ENCODE peak calls at places on chromosome 13, in eight cellular contexts. J, M, O, D, G, R, C and T are unnamed samples.

GRCh38 chr13:41411536-41411935 is 45.8 kb upstream of the RGCC start:
- DNase-seq in R (peak), J (no peak), G (no peak), M (no peak), O (peak), C (no peak), D (no peak), T (peak)

GRCh38 chr13:57629821-57630235 is 1.7 kb upstream of the PCDH17 start:
- DNase-seq in M (peak), D (peak), G (peak), J (peak), C (no peak), R (no peak), O (peak), T (peak)

GRCh38 chr13:59094149-59094548 is 1069.6 kb downstream of the DIAPH3 start:
- DNase-seq in O (no peak), J (no peak), R (no peak), G (no peak), M (no peak), C (no peak), D (no peak), T (no peak)

GRCh38 chr13:51767100-51767499 is 36.9 kb downstream of the DHRS12 start:
- DNase-seq in J (no peak), R (no peak), C (no peak), G (no peak), O (no peak), D (no peak), M (no peak), T (no peak)

GRCh38 chr13:26558074-26558805 is 757 bp downstream of the WASF3 start:
- DNase-seq in J (peak), G (peak), D (no peak), M (peak), R (no peak), C (no peak), O (peak), T (peak)

GRCh38 chr13:21657538-21657937 is 13.3 kb upstream of the FGF9 start:
- DNase-seq in R (peak), C (no peak), O (peak), J (no peak), G (no peak), D (no peak), M (no peak), T (peak)

GRCh38 chr13:91504216-91504615 is 105.8 kb downstream of the GPC5 start:
- DNase-seq in D (no peak), J (no peak), G (no peak), O (no peak), M (no peak), R (no peak), C (no peak), T (no peak)

GRCh38 chr13:95083758-95084157 is 217.5 kb downstream of the ABCC4 start:
- DNase-seq in R (peak), M (no peak), C (peak), J (no peak), D (no peak), O (peak), G (no peak), T (peak)

GRCh38 chr13:100954430-100955361 is 280.1 kb upstream of the TMTC4 start:
- DNase-seq in G (no peak), M (no peak), J (no peak), R (no peak), C (no peak), O (no peak), D (no peak), T (peak)

GRCh38 chr13:103187621-103188020 is 121.4 kb upstream of the SLC10A2 start:
- DNase-seq in C (no peak), G (no peak), O (no peak), J (no peak), R (no peak), D (no peak), M (no peak), T (no peak)

GRCh38 chr13:40528881-40529280 is 137.6 kb downstream of the FOXO1 start:
- DNase-seq in M (no peak), J (no peak), G (no peak), C (no peak), O (no peak), D (no peak), R (no peak), T (no peak)

GRCh38 chr13:78241278-78241919 is 322.8 kb upstream of the EDNRB start:
- DNase-seq in J (no peak), M (peak), O (peak), G (peak), R (peak), C (no peak), D (no peak), T (peak)

GRCh38 chr13:27461940-27462584 is 11.7 kb upstream of the MTIF3 start:
- DNase-seq in J (no peak), M (no peak), C (no peak), O (peak), R (no peak), D (no peak), G (no peak), T (no peak)

GRCh38 chr13:99542788-99543406 is 41.6 kb downstream of the TM9SF2 start:
- DNase-seq in G (no peak), M (no peak), D (no peak), C (no peak), J (no peak), O (no peak), R (no peak), T (no peak)

GRCh38 chr13:99926014-99926731 is 45.4 kb downstream of the ZIC5 start:
- DNase-seq in G (no peak), D (peak), M (peak), J (no peak), R (no peak), O (peak), C (no peak), T (peak)

GRCh38 chr13:35923347-35923746 is 207.8 kb downstream of the DCLK1 start:
- DNase-seq in J (no peak), G (no peak), M (no peak), R (no peak), O (peak), D (no peak), C (no peak), T (peak)

GRCh38 chr13:48131481-48131992 is 36.6 kb upstream of the MED4 start:
- DNase-seq in O (no peak), R (no peak), C (no peak), M (no peak), G (no peak), J (no peak), D (no peak), T (no peak)

GRCh38 chr13:87172166-87172825 is 498.9 kb upstream of the SLITRK5 start:
- DNase-seq in O (no peak), R (no peak), C (peak), D (no peak), M (no peak), G (no peak), J (no peak), T (no peak)

GRCh38 chr13:49759503-49759902 is 33.0 kb downstream of the KPNA3 start:
- DNase-seq in G (no peak), O (peak), R (no peak), D (no peak), J (no peak), C (no peak), M (no peak), T (peak)

GRCh38 chr13:26213345-26213744 is 8.8 kb downstream of the RNF6 start:
- DNase-seq in O (no peak), C (no peak), R (no peak), J (no peak), D (no peak), M (no peak), G (no peak), T (no peak)

GRCh38 chr13:24162604-24163003 is 2.1 kb downstream of the SPATA13 start:
- DNase-seq in D (no peak), C (no peak), G (no peak), M (no peak), O (no peak), R (no peak), J (no peak), T (no peak)

GRCh38 chr13:24161010-24161775 is 673 bp downstream of the SPATA13 start:
- DNase-seq in J (peak), M (peak), C (no peak), O (no peak), D (peak), G (peak), R (no peak), T (no peak)

GRCh38 chr13:24159362-24159761 is 1.2 kb upstream of the SPATA13 start:
- DNase-seq in D (no peak), R (no peak), O (no peak), C (no peak), M (no peak), G (no peak), J (no peak), T (no peak)

GRCh38 chr13:24159921-24160324 is 597 bp upstream of the SPATA13 start:
- DNase-seq in R (no peak), G (peak), M (no peak), O (no peak), C (peak), D (no peak), J (no peak), T (no peak)

GRCh38 chr13:24161980-24162517 is 1.5 kb downstream of the SPATA13 start:
- DNase-seq in J (no peak), G (no peak), C (no peak), D (peak), M (peak), R (no peak), O (no peak), T (no peak)
- H3K4me3 ChIP-seq in J (peak), G (peak), C (peak), D (peak), M (peak), R (peak), O (peak), T (peak)

DNA sequence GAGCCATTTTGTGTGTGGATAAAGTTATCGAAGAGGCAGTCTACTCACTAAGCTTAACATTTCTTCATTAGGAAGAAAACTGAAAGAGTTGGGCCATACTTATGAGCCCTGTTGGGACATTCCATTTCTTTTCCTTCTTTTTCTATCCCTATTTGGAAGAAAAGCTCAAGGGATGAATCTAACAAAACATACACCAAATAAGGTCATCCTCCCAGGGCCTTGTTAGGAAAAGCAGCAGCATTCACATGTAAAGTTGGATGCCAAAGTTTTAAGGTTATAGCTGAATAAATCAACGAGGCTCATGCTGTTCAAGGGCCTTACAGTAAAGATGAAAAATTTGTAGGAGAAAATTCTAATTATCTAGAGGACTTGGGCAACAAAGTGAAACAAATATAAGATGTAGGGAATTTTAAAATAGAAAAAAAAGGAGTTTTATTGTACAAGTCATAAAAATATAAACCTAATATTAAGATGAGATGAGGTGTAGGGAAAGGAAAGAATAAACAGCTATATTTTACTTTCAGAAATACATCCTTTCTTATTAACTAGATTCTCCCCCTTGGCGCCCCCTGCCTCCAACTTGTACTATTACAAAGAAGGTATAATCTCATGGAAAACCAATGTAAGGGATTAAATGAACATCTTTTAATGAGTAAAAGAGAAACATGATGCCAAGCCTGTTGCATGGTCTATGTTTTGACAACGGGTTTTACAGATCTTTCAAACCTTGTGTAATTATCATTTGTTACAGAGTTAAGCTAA is 160.4 kb downstream of the PCDH20 start:
- DNase-seq in G (peak), R (no peak), M (no peak), D (no peak), C (no peak), O (no peak), J (no peak), T (no peak)
- TF ChIP-seq CTCF in G (peak), R (no peak), M (no peak), D (no peak), C (peak), O (no peak), J (no peak), T (no peak)

DNA sequence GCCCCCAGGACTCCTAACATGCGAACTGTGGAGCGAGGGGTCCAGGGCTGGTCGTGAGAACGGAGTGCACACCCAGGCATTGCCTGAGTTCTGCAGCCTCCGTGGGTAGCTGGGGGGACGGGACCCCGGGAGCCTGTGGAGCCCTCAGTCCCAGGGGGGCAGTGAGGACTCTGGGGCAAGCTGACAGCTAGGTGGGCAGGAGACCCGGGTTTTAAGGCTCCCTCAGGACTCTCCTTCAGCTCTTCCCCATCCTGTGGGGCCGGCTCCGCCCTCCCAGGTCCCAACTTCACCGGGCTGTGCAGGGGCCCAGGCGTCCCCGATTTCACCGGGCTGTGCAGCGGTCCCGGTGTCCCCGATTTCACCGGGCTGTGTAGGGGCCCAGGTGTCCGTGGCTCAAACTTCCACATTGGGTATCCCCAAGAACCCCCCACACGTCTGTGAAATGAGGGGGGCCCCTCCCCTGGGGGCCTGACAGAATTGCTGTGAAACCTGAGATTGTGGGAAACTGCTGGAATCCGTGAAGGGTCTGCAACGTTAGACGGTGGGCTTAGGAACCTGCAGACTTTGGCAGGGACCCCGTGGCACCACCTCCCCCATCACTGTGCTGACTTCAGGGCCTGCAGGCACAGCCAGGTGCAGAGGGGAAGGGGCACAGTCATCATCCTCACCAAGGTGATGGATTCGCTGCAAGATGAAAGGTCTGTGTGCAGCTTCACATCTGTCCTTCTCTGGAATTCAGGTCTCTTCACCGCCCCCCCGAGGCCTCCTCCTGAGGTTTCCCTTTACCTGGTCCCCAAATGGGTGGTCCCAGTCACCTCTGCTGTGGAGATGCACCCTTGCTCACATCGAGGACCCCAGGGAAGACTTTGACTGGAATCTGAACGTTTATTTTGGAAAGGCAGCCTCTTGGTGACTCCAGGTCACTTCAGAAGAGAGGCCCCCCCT is 73.2 kb upstream of the MCF2L start:
- DNase-seq in C (no peak), M (no peak), O (no peak), G (no peak), J (no peak), D (no peak), R (no peak), T (no peak)
- H3K4me3 ChIP-seq in C (peak), M (no peak), O (no peak), G (no peak), J (no peak), D (no peak), R (no peak), T (no peak)

GRCh38 chr13:89554801-89555200 is 1792.7 kb upstream of the MIR17HG start:
- DNase-seq in J (no peak), C (no peak), R (no peak), M (no peak), D (no peak), G (no peak), O (no peak), T (no peak)
- TF ChIP-seq CTCF in J (no peak), C (no peak), R (no peak), M (no peak), D (no peak), G (no peak), O (no peak), T (no peak)

DNA sequence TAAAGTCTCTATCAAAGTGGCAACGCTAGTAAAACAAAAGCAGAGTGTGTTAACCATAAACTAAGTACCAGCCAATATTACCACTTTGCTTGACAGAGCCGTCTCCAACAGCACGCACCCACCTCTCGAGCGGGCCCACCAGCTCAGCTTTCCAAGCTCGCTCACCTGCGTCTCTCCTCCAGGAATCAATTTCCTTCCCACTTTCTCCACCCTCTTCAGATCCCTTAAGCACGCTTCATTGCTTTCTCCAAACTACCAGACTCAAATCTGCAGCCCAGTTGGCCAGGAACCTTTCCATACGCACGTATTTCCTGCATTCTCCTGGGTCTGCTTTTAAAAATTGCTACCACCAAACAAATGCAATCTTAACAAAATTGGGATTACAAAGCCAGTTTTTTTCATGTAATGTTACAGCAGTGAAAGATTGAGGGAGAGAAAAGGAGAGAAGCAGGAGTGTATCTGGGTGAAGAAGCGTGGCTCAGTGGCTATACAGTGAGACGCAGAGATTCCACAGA is 1.5 kb downstream of the ENOX1 start:
- DNase-seq in G (no peak), J (no peak), R (no peak), M (no peak), O (no peak), C (no peak), D (no peak), T (no peak)
- H3K4me3 ChIP-seq in G (peak), J (peak), R (peak), M (peak), O (peak), C (peak), D (peak), T (peak)

GRCh38 chr13:84366484-84366883 is 484.2 kb upstream of the SLITRK1 start:
- DNase-seq in J (no peak), M (no peak), R (no peak), G (no peak), O (peak), D (no peak), C (no peak), T (peak)
- TF ChIP-seq CTCF in J (no peak), M (no peak), R (no peak), G (no peak), O (no peak), D (no peak), C (no peak), T (no peak)

GRCh38 chr13:98214008-98214643 is 37.1 kb upstream of the RNF113B start:
- DNase-seq in M (no peak), C (no peak), G (no peak), D (no peak), R (peak), J (peak), O (peak), T (peak)

GRCh38 chr13:98216711-98217110 is 39.6 kb upstream of the RNF113B start:
- DNase-seq in O (no peak), R (no peak), M (no peak), D (no peak), C (no peak), G (no peak), J (no peak), T (no peak)

GRCh38 chr13:98216135-98216565 is 39.1 kb upstream of the RNF113B start:
- DNase-seq in D (peak), G (no peak), O (peak), M (no peak), R (peak), J (peak), C (no peak), T (peak)

GRCh38 chr13:98214707-98215106 is 37.6 kb upstream of the RNF113B start:
- DNase-seq in C (no peak), R (no peak), M (peak), O (no peak), D (peak), G (no peak), J (no peak), T (no peak)

DNA sequence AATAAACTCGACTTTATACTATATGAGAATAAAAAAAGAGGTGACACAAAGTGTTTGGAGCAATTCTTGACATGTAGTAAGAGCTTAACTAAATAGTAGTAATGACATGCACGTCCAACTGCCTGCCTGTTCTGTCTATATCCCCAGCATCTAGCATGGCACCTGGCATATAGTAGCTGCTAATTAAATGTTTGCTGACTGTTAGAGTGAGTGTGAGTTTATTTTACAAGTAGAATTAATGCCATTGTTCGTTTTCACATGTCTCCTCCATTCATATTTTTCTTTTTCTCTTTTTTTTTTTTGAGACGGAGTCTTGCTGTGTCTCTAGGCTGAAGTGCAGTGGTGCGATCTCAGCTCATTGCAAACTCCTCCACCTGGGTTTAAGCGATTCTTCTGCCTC is 38.4 kb upstream of the RNF113B start:
- DNase-seq in J (no peak), G (no peak), R (no peak), D (no peak), C (no peak), O (no peak), M (no peak), T (no peak)
- H3K4me3 ChIP-seq in J (no peak), G (no peak), R (no peak), D (no peak), C (no peak), O (no peak), M (no peak), T (no peak)

GRCh38 chr13:113880651-113881611 is 17.1 kb upstream of the GAS6 start:
- DNase-seq in G (no peak), C (no peak), M (no peak), O (no peak), R (no peak), J (no peak), D (no peak), T (no peak)
- TF ChIP-seq CTCF in G (no peak), C (no peak), M (no peak), O (no peak), R (no peak), J (no peak), D (no peak), T (no peak)

DNA sequence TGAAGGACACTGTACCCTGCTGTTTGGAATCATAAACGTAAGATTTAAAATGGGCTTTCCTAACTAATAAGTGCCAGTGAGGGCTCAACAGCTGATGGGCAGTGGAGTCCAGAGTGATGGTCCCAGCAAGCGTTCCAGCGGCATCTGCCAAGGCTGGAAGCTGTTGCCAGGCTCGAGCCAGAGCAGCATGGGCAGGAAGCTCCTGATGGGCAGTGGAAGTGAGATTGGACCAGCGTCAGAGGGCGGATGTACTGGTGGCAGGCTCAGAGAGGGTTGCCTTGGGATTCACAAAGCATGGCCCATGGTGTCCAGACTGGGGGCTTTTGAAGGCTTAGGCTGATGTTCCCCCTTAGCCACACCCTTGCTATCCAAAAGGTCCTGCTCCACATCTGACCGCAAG is 30.2 kb downstream of the COL4A2 start:
- DNase-seq in M (no peak), O (no peak), R (no peak), C (no peak), D (no peak), G (no peak), J (no peak), T (no peak)
- H3K4me3 ChIP-seq in M (no peak), O (no peak), R (no peak), C (no peak), D (no peak), G (no peak), J (no peak), T (no peak)